ENCODE peak calls at places on chromosomes 7 and 10, in four cellular contexts. I, Q, G and L are unnamed samples.
A peak's percentile ranks its signal among the peaks of the same experiment; 100 is the strongest.

GRCh38 chr10:113524120-113524519 is 28.7 kb upstream of the HABP2 start:
- DNase-seq in I (no peak), Q (no peak), G (no peak), L (no peak)

GRCh38 chr7:7923818-7924217 is 44.8 kb upstream of the GLCCI1 start:
- DNase-seq in I (no peak), Q (no peak), G (no peak), L (no peak)

GRCh38 chr7:135536160-135536559 is 21.6 kb upstream of the NUP205 start:
- DNase-seq in I (no peak), Q (no peak), G (no peak), L (no peak)

GRCh38 chr7:100545636-100546128 is 6.7 kb downstream of the AGFG2 start:
- DNase-seq in I (no peak), Q (peak; percentile 82), G (peak; percentile 55), L (no peak)

GRCh38 chr10:99279626-99280111 is 44.0 kb upstream of the HPSE2 start:
- DNase-seq in I (peak; percentile 7), Q (no peak), G (no peak), L (no peak)

GRCh38 chr7:119943932-119944600 is 328.9 kb upstream of the KCND2 start:
- DNase-seq in I (no peak), Q (no peak), G (no peak), L (no peak)

GRCh38 chr10:29344073-29344820 is 55.4 kb downstream of the LYZL1 start:
- DNase-seq in I (no peak), Q (no peak), G (no peak), L (peak; percentile 53)

GRCh38 chr7:121541457-121541856 is 145.3 kb upstream of the FAM3C start:
- DNase-seq in I (no peak), Q (no peak), G (no peak), L (no peak)

GRCh38 chr7:156577645-156578577 is 62.7 kb upstream of the RNF32 start:
- DNase-seq in I (no peak), Q (no peak), G (no peak), L (no peak)

GRCh38 chr7:1967512-1968396 is 265.0 kb downstream of the MAD1L1 start:
- DNase-seq in I (no peak), Q (no peak), G (no peak), L (no peak)